ENCODE peak calls at places on chromosomes 12 and 14, in six cellular contexts. F is lower leg skin, Q is WERI-Rb-1, T is cardiac fibroblast, K is A673, W is uterus. J is an unnamed sample.

GRCh38 chr12:71476513-71476912 is 36.9 kb downstream of the LGR5 start:
- DNase-seq in F (no peak), Q (no peak), T (peak; percentile 73), K (no peak), W (no peak), J (no peak)

GRCh38 chr14:67111031-67111430 is 78.2 kb upstream of the GARIN2 start:
- DNase-seq in F (no peak), Q (no peak), T (no peak), K (no peak), W (no peak), J (no peak)

GRCh38 chr14:49566714-49567113 is 19.5 kb downstream of the RPS29 start:
- DNase-seq in F (no peak), Q (no peak), T (no peak), K (no peak), W (no peak), J (no peak)

GRCh38 chr14:87233806-87234384 is 759.1 kb downstream of the GALC start:
- DNase-seq in F (no peak), Q (no peak), T (no peak), K (no peak), W (no peak), J (no peak)

GRCh38 chr12:25566550-25566949 is 13.5 kb upstream of the LMNTD1 start:
- DNase-seq in F (no peak), Q (no peak), T (no peak), K (no peak), W (no peak), J (no peak)

GRCh38 chr14:92409069-92409468 is 86.1 kb downstream of the SLC24A4 start:
- DNase-seq in F (no peak), Q (no peak), T (peak; percentile 72), K (no peak), W (no peak), J (no peak)

GRCh38 chr12:109449845-109450532 is 27.1 kb downstream of the KCTD10 start:
- DNase-seq in F (no peak), Q (peak; percentile 34), T (no peak), K (no peak), W (no peak), J (no peak)

GRCh38 chr12:122199484-122200355 is 3.8 kb upstream of the B3GNT4 start:
- DNase-seq in F (peak; percentile 71), Q (no peak), T (no peak), K (no peak), W (no peak), J (no peak)

GRCh38 chr14:24915958-24916595 is 133.9 kb downstream of the STXBP6 start:
- DNase-seq in F (no peak), Q (no peak), T (no peak), K (no peak), W (no peak), J (no peak)

GRCh38 chr14:20415723-20416622 is 2.7 kb upstream of the TEP1 start:
- DNase-seq in F (peak; percentile 4), Q (peak; percentile 39), T (peak; percentile 70), K (peak; percentile 80), W (no peak), J (peak; percentile 55)

GRCh38 chr14:67435603-67436002 is 23.6 kb upstream of the PLEK2 start:
- DNase-seq in F (no peak), Q (no peak), T (no peak), K (no peak), W (no peak), J (no peak)

GRCh38 chr14:100827140-100827517 is 1.2 kb downstream of the MEG3 start:
- DNase-seq in F (no peak), Q (peak; percentile 46), T (peak; percentile 29), K (peak; percentile 35), W (no peak), J (no peak)
- H3K4me3 ChIP-seq in F (no peak overlapping the region), Q (peak overlapping the region; percentile 6), T (peak overlapping the region; percentile 58), K (peak overlapping the region; percentile 57), W (peak overlapping the region; percentile 35), J (no peak overlapping the region)

GRCh38 chr12:124213606-124214347 is 81.1 kb upstream of the RFLNA start:
- DNase-seq in F (no peak), Q (peak; percentile 91), T (no peak), K (no peak), W (no peak), J (no peak)

GRCh38 chr12:124211753-124212152 is 83.1 kb upstream of the RFLNA start:
- DNase-seq in F (no peak), Q (no peak), T (no peak), K (no peak), W (no peak), J (no peak)

GRCh38 chr12:124214574-124214973 is 80.3 kb upstream of the RFLNA start:
- DNase-seq in F (no peak), Q (no peak), T (no peak), K (no peak), W (no peak), J (no peak)

GRCh38 chr12:124222368-124223245 is 72.3 kb upstream of the RFLNA start:
- DNase-seq in F (no peak), Q (no peak), T (no peak), K (no peak), W (no peak), J (no peak)

DNA sequence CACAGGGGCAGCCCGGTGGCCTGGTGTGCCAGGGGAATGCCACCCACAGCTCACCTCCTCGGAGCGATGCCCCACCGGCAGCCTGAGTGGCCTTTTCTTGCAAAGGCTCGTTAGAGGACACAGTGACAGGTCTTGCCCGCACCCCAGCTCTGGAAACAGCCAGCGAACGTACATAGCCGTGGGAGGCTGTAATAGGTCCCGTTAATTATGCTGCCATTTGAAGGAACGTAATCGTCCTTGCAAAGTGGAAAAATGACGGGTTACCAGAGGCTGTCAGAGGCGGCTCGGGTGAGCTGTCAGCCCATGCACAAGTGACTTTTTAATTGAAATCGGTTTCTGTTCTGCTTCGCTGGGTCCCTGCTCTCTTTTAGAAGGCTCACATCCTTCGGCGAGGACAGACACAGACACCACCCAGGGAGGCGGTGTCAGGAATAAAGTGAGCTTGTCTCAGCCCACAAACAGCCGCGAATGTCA is 77.3 kb upstream of the RFLNA start:
- DNase-seq in F (no peak), Q (peak; percentile 50), T (no peak), K (peak; percentile 11), W (no peak), J (no peak)
- H3K4me3 ChIP-seq in F (no peak overlapping the region), Q (peak overlapping the region; percentile 26), T (no peak overlapping the region), K (no peak overlapping the region), W (no peak overlapping the region), J (no peak overlapping the region)

GRCh38 chr14:44778562-44778961 is 183.2 kb downstream of the KLHL28 start:
- DNase-seq in F (no peak), Q (no peak), T (peak; percentile 84), K (peak; percentile 29), W (no peak), J (no peak)
- H3K4me3 ChIP-seq in F (no peak overlapping the region), Q (no peak overlapping the region), T (no peak overlapping the region), K (no peak overlapping the region), W (no peak overlapping the region), J (no peak overlapping the region)

GRCh38 chr12:46265102-46265501 is 3.7 kb downstream of the SLC38A1 start:
- DNase-seq in F (no peak), Q (no peak), T (no peak), K (no peak), W (no peak), J (no peak)
- H3K4me3 ChIP-seq in F (no peak overlapping the region), Q (no peak overlapping the region), T (no peak overlapping the region), K (no peak overlapping the region), W (no peak overlapping the region), J (no peak overlapping the region)

J was measured in MM.1S.